ENCODE peak calls at places on chromosomes 4 and X, in four cellular contexts. One of them, this sample, is unnamed.
A peak's percentile ranks its signal among the peaks of the same experiment; 100 is the strongest.

GRCh38 chr4:175419120-175419774 is 392.8 kb downstream of the GPM6A start:
- DNase-seq in heart right ventricle: no peak
- DNase-seq in upper lobe of right lung: no peak
- DNase-seq in dorsolateral prefrontal cortex: no peak
- DNase-seq in this sample: no peak

GRCh38 chr4:14308229-14308651 is 680.7 kb upstream of the BOD1L1 start:
- DNase-seq in dorsolateral prefrontal cortex: no peak
- DNase-seq in upper lobe of right lung: no peak
- DNase-seq in heart right ventricle: no peak
- DNase-seq in this sample: no peak

GRCh38 chr4:168374772-168375523 is 56.4 kb upstream of the DDX60 start:
- DNase-seq in upper lobe of right lung: no peak
- DNase-seq in dorsolateral prefrontal cortex: no peak
- DNase-seq in heart right ventricle: no peak
- DNase-seq in this sample: no peak

GRCh38 chr4:26992657-26993361 is 132.2 kb downstream of the STIM2 start:
- DNase-seq in dorsolateral prefrontal cortex: peak; percentile 7
- DNase-seq in heart right ventricle: no peak
- DNase-seq in upper lobe of right lung: no peak
- DNase-seq in this sample: peak; percentile 51

GRCh38 chr4:175946472-175947116 is 119.0 kb upstream of the WDR17 start:
- DNase-seq in heart right ventricle: no peak
- DNase-seq in dorsolateral prefrontal cortex: no peak
- DNase-seq in upper lobe of right lung: no peak
- DNase-seq in this sample: no peak

GRCh38 chr4:98150092-98150761 is 7.0 kb upstream of the STPG2 start:
- DNase-seq in upper lobe of right lung: no peak
- DNase-seq in heart right ventricle: no peak
- DNase-seq in dorsolateral prefrontal cortex: no peak
- DNase-seq in this sample: no peak

GRCh38 chr4:119189638-119190037 is 22.9 kb upstream of the USP53 start:
- DNase-seq in heart right ventricle: no peak
- DNase-seq in dorsolateral prefrontal cortex: no peak
- DNase-seq in upper lobe of right lung: no peak
- DNase-seq in this sample: no peak

GRCh38 chr4:125169192-125169591 is 145.6 kb upstream of the FAT4 start:
- DNase-seq in upper lobe of right lung: no peak
- DNase-seq in dorsolateral prefrontal cortex: no peak
- DNase-seq in heart right ventricle: no peak
- DNase-seq in this sample: no peak

GRCh38 chrX:19566359-19567141 is 51.2 kb upstream of the MAP3K15 start:
- DNase-seq in upper lobe of right lung: no peak
- DNase-seq in dorsolateral prefrontal cortex: no peak
- DNase-seq in heart right ventricle: no peak
- DNase-seq in this sample: no peak

GRCh38 chrX:43880439-43880838 is 1.8 kb downstream of the MAOB start:
- DNase-seq in dorsolateral prefrontal cortex: no peak
- DNase-seq in heart right ventricle: no peak
- DNase-seq in upper lobe of right lung: no peak
- DNase-seq in this sample: no peak

GRCh38 chr4:107666134-107666533 is 53.9 kb downstream of the PAPSS1 start:
- DNase-seq in upper lobe of right lung: no peak
- DNase-seq in heart right ventricle: no peak
- DNase-seq in dorsolateral prefrontal cortex: no peak
- DNase-seq in this sample: no peak

GRCh38 chr4:8030121-8030781 is 90.6 kb upstream of the AFAP1 start:
- DNase-seq in dorsolateral prefrontal cortex: no peak
- DNase-seq in heart right ventricle: no peak
- DNase-seq in upper lobe of right lung: no peak
- DNase-seq in this sample: no peak

GRCh38 chrX:136767104-136767941 is 13.4 kb downstream of the ARHGEF6 start:
- DNase-seq in upper lobe of right lung: peak; percentile 80
- DNase-seq in dorsolateral prefrontal cortex: peak; percentile 27
- DNase-seq in heart right ventricle: peak; percentile 73
- DNase-seq in this sample: peak; percentile 76

GRCh38 chr4:86497131-86497530 is 97.0 kb upstream of the PTPN13 start:
- DNase-seq in dorsolateral prefrontal cortex: no peak
- DNase-seq in heart right ventricle: no peak
- DNase-seq in upper lobe of right lung: no peak
- DNase-seq in this sample: no peak

GRCh38 chr4:88792821-88793220 is 95.2 kb upstream of the NAP1L5 start:
- DNase-seq in dorsolateral prefrontal cortex: no peak
- DNase-seq in upper lobe of right lung: no peak
- DNase-seq in heart right ventricle: no peak
- DNase-seq in this sample: no peak

GRCh38 chr4:13159041-13159620 is 325.0 kb downstream of the RAB28 start:
- DNase-seq in dorsolateral prefrontal cortex: no peak
- DNase-seq in upper lobe of right lung: no peak
- DNase-seq in heart right ventricle: no peak
- DNase-seq in this sample: no peak

GRCh38 chrX:19863237-19864223 is 23.9 kb downstream of the SH3KBP1 start:
- DNase-seq in dorsolateral prefrontal cortex: no peak
- DNase-seq in heart right ventricle: peak; percentile 18
- DNase-seq in upper lobe of right lung: no peak
- DNase-seq in this sample: no peak

GRCh38 chr4:112889619-112890294 is 159.7 kb upstream of the ANK2 start:
- DNase-seq in heart right ventricle: no peak
- DNase-seq in dorsolateral prefrontal cortex: no peak
- DNase-seq in upper lobe of right lung: no peak
- DNase-seq in this sample: no peak

GRCh38 chr4:65665951-65666523 is 4.3 kb downstream of the EPHA5 start:
- DNase-seq in upper lobe of right lung: no peak
- DNase-seq in dorsolateral prefrontal cortex: no peak
- DNase-seq in heart right ventricle: no peak
- DNase-seq in this sample: no peak

GRCh38 chrX:39158801-39159657 is 357.8 kb downstream of the MID1IP1 start:
- DNase-seq in dorsolateral prefrontal cortex: no peak
- DNase-seq in heart right ventricle: no peak
- DNase-seq in upper lobe of right lung: peak; percentile 60
- DNase-seq in this sample: peak; percentile 25

GRCh38 chrX:40772290-40772689 is 36.9 kb upstream of the MED14 start:
- DNase-seq in upper lobe of right lung: no peak
- DNase-seq in dorsolateral prefrontal cortex: no peak
- DNase-seq in heart right ventricle: no peak
- DNase-seq in this sample: no peak

GRCh38 chr4:158319880-158320279 is 109.6 kb downstream of the TMEM144 start:
- DNase-seq in dorsolateral prefrontal cortex: no peak
- DNase-seq in heart right ventricle: no peak
- DNase-seq in upper lobe of right lung: no peak
- DNase-seq in this sample: no peak

GRCh38 chr4:7932333-7932732 is 7.3 kb downstream of the AFAP1 start:
- DNase-seq in dorsolateral prefrontal cortex: no peak
- DNase-seq in heart right ventricle: no peak
- DNase-seq in upper lobe of right lung: no peak
- DNase-seq in this sample: no peak

GRCh38 chrX:40570346-40571093 is 10.2 kb upstream of the ATP6AP2 start:
- DNase-seq in heart right ventricle: no peak
- DNase-seq in upper lobe of right lung: no peak
- DNase-seq in dorsolateral prefrontal cortex: no peak
- DNase-seq in this sample: no peak

GRCh38 chrX:148223361-148223760 is 242.2 kb downstream of the FMR1NB start:
- DNase-seq in upper lobe of right lung: no peak
- DNase-seq in dorsolateral prefrontal cortex: no peak
- DNase-seq in heart right ventricle: no peak
- DNase-seq in this sample: no peak

GRCh38 chr4:26022346-26022891 is 108.4 kb downstream of the SMIM20 start:
- DNase-seq in upper lobe of right lung: no peak
- DNase-seq in dorsolateral prefrontal cortex: no peak
- DNase-seq in heart right ventricle: no peak
- DNase-seq in this sample: no peak

GRCh38 chr4:76892001-76892400 is 5.9 kb downstream of the SOWAHB start:
- DNase-seq in heart right ventricle: no peak
- DNase-seq in dorsolateral prefrontal cortex: no peak
- DNase-seq in upper lobe of right lung: no peak
- DNase-seq in this sample: no peak

GRCh38 chrX:56986138-56986537 is 9.2 kb downstream of the SPIN3 start:
- DNase-seq in heart right ventricle: no peak
- DNase-seq in upper lobe of right lung: no peak
- DNase-seq in dorsolateral prefrontal cortex: no peak
- DNase-seq in this sample: no peak

GRCh38 chr4:172785623-172786022 is 383.0 kb upstream of the GALNT7 start:
- DNase-seq in upper lobe of right lung: no peak
- DNase-seq in heart right ventricle: no peak
- DNase-seq in dorsolateral prefrontal cortex: no peak
- DNase-seq in this sample: no peak

GRCh38 chrX:40996886-40997530 is 88.2 kb upstream of the USP9X start:
- DNase-seq in dorsolateral prefrontal cortex: no peak
- DNase-seq in heart right ventricle: no peak
- DNase-seq in upper lobe of right lung: no peak
- DNase-seq in this sample: no peak

GRCh38 chr4:34953145-34953799 is 1291.0 kb downstream of the ARAP2 start:
- DNase-seq in dorsolateral prefrontal cortex: no peak
- DNase-seq in upper lobe of right lung: no peak
- DNase-seq in heart right ventricle: no peak
- DNase-seq in this sample: no peak

GRCh38 chr4:168796362-168797106 is 213.5 kb downstream of the CBR4 start:
- DNase-seq in heart right ventricle: no peak
- DNase-seq in dorsolateral prefrontal cortex: no peak
- DNase-seq in upper lobe of right lung: no peak
- DNase-seq in this sample: no peak

GRCh38 chrX:118239471-118239870 is 106.4 kb upstream of the WDR44 start:
- DNase-seq in heart right ventricle: peak; percentile 10
- DNase-seq in upper lobe of right lung: no peak
- DNase-seq in dorsolateral prefrontal cortex: no peak
- DNase-seq in this sample: no peak

GRCh38 chrX:46935295-46935694 is 23.1 kb downstream of the JADE3 start:
- DNase-seq in dorsolateral prefrontal cortex: no peak
- DNase-seq in heart right ventricle: no peak
- DNase-seq in upper lobe of right lung: no peak
- DNase-seq in this sample: no peak

GRCh38 chr4:183362916-183363542 is 40.8 kb upstream of the CLDN24 start:
- DNase-seq in upper lobe of right lung: no peak
- DNase-seq in heart right ventricle: no peak
- DNase-seq in dorsolateral prefrontal cortex: no peak
- DNase-seq in this sample: no peak

GRCh38 chr4:66489783-66490452 is 819.6 kb upstream of the EPHA5 start:
- DNase-seq in upper lobe of right lung: no peak
- DNase-seq in heart right ventricle: no peak
- DNase-seq in dorsolateral prefrontal cortex: no peak
- DNase-seq in this sample: no peak

GRCh38 chrX:72297953-72298730 is 7.6 kb downstream of the CITED1 start:
- DNase-seq in heart right ventricle: no peak
- DNase-seq in upper lobe of right lung: no peak
- DNase-seq in dorsolateral prefrontal cortex: no peak
- DNase-seq in this sample: no peak

GRCh38 chrX:72304877-72305276 is 837 bp downstream of the CITED1 start:
- DNase-seq in upper lobe of right lung: no peak
- DNase-seq in heart right ventricle: no peak
- DNase-seq in dorsolateral prefrontal cortex: no peak
- DNase-seq in this sample: no peak

GRCh38 chrX:72299891-72300630 is 5.7 kb downstream of the CITED1 start:
- DNase-seq in upper lobe of right lung: no peak
- DNase-seq in dorsolateral prefrontal cortex: no peak
- DNase-seq in heart right ventricle: no peak
- DNase-seq in this sample: no peak

GRCh38 chrX:72305286-72306084 is at the start of gene CITED1:
- DNase-seq in dorsolateral prefrontal cortex: peak; percentile 8
- DNase-seq in upper lobe of right lung: no peak
- DNase-seq in heart right ventricle: no peak
- DNase-seq in this sample: no peak

DNA sequence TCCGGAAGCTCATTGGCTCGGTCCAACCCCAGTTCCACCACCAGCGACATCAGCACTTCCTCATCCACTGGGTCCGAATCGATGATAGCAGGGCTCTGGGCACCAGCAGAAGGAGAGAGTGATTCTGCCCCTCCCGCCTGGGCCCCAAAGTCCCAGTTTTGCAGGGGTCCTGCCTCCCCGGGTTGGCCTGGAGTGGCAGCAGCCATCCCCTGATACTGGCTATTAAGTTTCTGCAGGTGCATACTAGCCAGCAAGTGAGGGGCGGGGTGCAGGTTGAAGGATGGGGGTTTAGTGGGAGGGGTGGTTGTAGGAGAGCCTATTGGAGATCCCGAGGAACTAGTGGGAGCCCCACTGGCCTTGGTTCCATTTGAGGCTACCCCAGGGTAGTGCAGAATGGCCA is 3.9 kb downstream of the CITED1 start:
- DNase-seq in upper lobe of right lung: no peak
- DNase-seq in heart right ventricle: no peak
- DNase-seq in dorsolateral prefrontal cortex: no peak
- DNase-seq in this sample: no peak
- H3K27me3 ChIP-seq in upper lobe of right lung: peaks cover 4% of the 10 kb centered on the region
- H3K27me3 ChIP-seq in heart right ventricle: no peaks in the 10 kb centered on the region
- H3K27me3 ChIP-seq in dorsolateral prefrontal cortex: peaks cover 89% of the 10 kb centered on the region
- H3K27me3 ChIP-seq in this sample: peaks cover 56% of the 10 kb centered on the region

GRCh38 chr4:145734051-145734450 is 54.1 kb downstream of the C4orf51 start:
- DNase-seq in heart right ventricle: no peak
- DNase-seq in upper lobe of right lung: no peak
- DNase-seq in dorsolateral prefrontal cortex: no peak
- DNase-seq in this sample: no peak
- H3K4me3 ChIP-seq in heart right ventricle: no peak overlapping the region
- H3K4me3 ChIP-seq in upper lobe of right lung: no peak overlapping the region
- H3K4me3 ChIP-seq in dorsolateral prefrontal cortex: no peak overlapping the region
- H3K4me3 ChIP-seq in this sample: no peak overlapping the region

DNA sequence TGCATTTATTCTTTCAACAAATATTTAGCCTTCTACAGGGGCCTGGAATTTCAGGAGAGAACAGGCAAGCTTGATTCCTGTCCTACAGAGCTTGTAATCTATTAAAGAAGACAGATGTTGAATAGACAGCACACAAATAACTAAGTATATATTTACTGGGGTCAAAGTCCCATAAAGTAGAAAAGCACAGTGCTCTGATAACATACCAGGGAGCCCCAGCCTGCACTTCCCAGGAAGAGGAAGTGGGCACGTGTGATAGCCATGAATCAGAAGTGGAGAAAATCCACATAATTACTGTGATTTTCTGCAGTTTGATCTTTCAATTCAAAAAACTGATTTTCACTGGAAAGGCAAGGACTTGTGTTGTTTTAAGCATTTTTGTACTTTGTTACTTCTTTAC is 129.1 kb downstream of the EGF start:
- DNase-seq in upper lobe of right lung: no peak
- DNase-seq in heart right ventricle: no peak
- DNase-seq in dorsolateral prefrontal cortex: no peak
- DNase-seq in this sample: no peak
- H3K27me3 ChIP-seq in upper lobe of right lung: peaks cover 16% of the 10 kb centered on the region
- H3K27me3 ChIP-seq in heart right ventricle: peaks cover 7% of the 10 kb centered on the region
- H3K27me3 ChIP-seq in dorsolateral prefrontal cortex: no peaks in the 10 kb centered on the region
- H3K27me3 ChIP-seq in this sample: peaks cover 5% of the 10 kb centered on the region

GRCh38 chr4:186725422-186726149 is 1.9 kb upstream of the FAT1 start:
- DNase-seq in heart right ventricle: peak; percentile 78
- DNase-seq in upper lobe of right lung: peak; percentile 88
- DNase-seq in dorsolateral prefrontal cortex: peak; percentile 63
- DNase-seq in this sample: peak; percentile 48
- H3K4me3 ChIP-seq in heart right ventricle: peak overlapping the region; percentile 63
- H3K4me3 ChIP-seq in upper lobe of right lung: peak overlapping the region; percentile 71
- H3K4me3 ChIP-seq in dorsolateral prefrontal cortex: peak overlapping the region; percentile 75
- H3K4me3 ChIP-seq in this sample: no peak overlapping the region